ENCODE peak calls at places on chromosome 9, in six cellular contexts. O is HuH-7.5, Z is HS-5, X is fibroblast of mammary gland, R is germinal center, G is NCI-H1092 treated with DMSO at 0.1 percent for 48 hours. S is an unnamed sample.

GRCh38 chr9:93110400-93110855 is 14.4 kb downstream of the CARD19 start:
- DNase-seq in Z (no peak), X (no peak), G (no peak), R (no peak), O (no peak), S (no peak)

GRCh38 chr9:91711755-91712591 is 238.1 kb downstream of the ROR2 start:
- DNase-seq in G (no peak), O (no peak), R (peak), X (peak), Z (no peak), S (no peak)

GRCh38 chr9:136626740-136627642 is 35.7 kb upstream of the EGFL7 start:
- DNase-seq in R (no peak), O (peak), Z (no peak), G (peak), X (no peak), S (peak)

GRCh38 chr9:136159851-136160250 is 41.2 kb upstream of the TMEM250 start:
- DNase-seq in G (no peak), R (no peak), X (no peak), O (no peak), Z (no peak), S (no peak)

GRCh38 chr9:29213374-29214161 is 1640.3 kb upstream of the C9orf72 start:
- DNase-seq in O (no peak), Z (no peak), X (no peak), R (peak), G (peak), S (no peak)

GRCh38 chr9:114549677-114550330 is 37.8 kb upstream of the ATP6V1G1 start:
- DNase-seq in R (no peak), Z (no peak), O (no peak), X (no peak), G (no peak), S (no peak)

GRCh38 chr9:34675048-34675714 is 12.7 kb upstream of the CCL27 start:
- DNase-seq in X (peak), O (peak), G (peak), Z (no peak), R (peak), S (peak)

GRCh38 chr9:94554078-94554438 is 825 bp upstream of the PCAT7 start:
- DNase-seq in G (no peak), R (no peak), X (no peak), Z (no peak), O (no peak), S (no peak)

GRCh38 chr9:137430723-137431415 is 7.7 kb downstream of the NOXA1 start:
- DNase-seq in Z (no peak), O (no peak), G (no peak), R (no peak), X (no peak), S (no peak)

GRCh38 chr9:85941966-85942912 is 1.3 kb downstream of the NAA35 start:
- DNase-seq in Z (no peak), O (no peak), X (peak), G (no peak), R (no peak), S (no peak)

GRCh38 chr9:126116351-126117157 is 210.1 kb upstream of the MVB12B start:
- DNase-seq in O (no peak), X (no peak), Z (no peak), R (no peak), G (no peak), S (no peak)